ENCODE peak calls at places on chromosome 5, in nine cellular contexts. One of them, this sample, is unnamed.

GRCh38 chr5:82513739-82514138 is 235.6 kb upstream of the RPS23 start:
- DNase-seq in mucosa of descending colon: no peak
- DNase-seq in GM12865: no peak
- DNase-seq in fibroblast of mammary gland: no peak
- DNase-seq in RWPE2: no peak
- DNase-seq in lung: no peak
- DNase-seq in Calu3: no peak
- DNase-seq in right atrium auricular region: no peak
- DNase-seq in choroid plexus epithelial cell: no peak
- DNase-seq in this sample: no peak

GRCh38 chr5:373710-374602 is 52.4 kb downstream of the AHRR start:
- DNase-seq in right atrium auricular region: peak
- DNase-seq in lung: peak
- DNase-seq in mucosa of descending colon: peak
- DNase-seq in fibroblast of mammary gland: peak
- DNase-seq in choroid plexus epithelial cell: peak
- DNase-seq in Calu3: peak
- DNase-seq in RWPE2: peak
- DNase-seq in GM12865: peak
- DNase-seq in this sample: peak

GRCh38 chr5:164672190-164672589 is 1166.8 kb downstream of the MAT2B start:
- DNase-seq in choroid plexus epithelial cell: no peak
- DNase-seq in Calu3: no peak
- DNase-seq in mucosa of descending colon: no peak
- DNase-seq in right atrium auricular region: no peak
- DNase-seq in lung: no peak
- DNase-seq in RWPE2: no peak
- DNase-seq in fibroblast of mammary gland: no peak
- DNase-seq in GM12865: no peak
- DNase-seq in this sample: no peak

GRCh38 chr5:121350493-121350892 is 501.2 kb upstream of the FTMT start:
- DNase-seq in mucosa of descending colon: no peak
- DNase-seq in fibroblast of mammary gland: peak
- DNase-seq in GM12865: no peak
- DNase-seq in RWPE2: no peak
- DNase-seq in lung: no peak
- DNase-seq in choroid plexus epithelial cell: peak
- DNase-seq in right atrium auricular region: no peak
- DNase-seq in Calu3: no peak
- DNase-seq in this sample: no peak

GRCh38 chr5:13591621-13592020 is 352.9 kb downstream of the DNAH5 start:
- DNase-seq in choroid plexus epithelial cell: peak
- DNase-seq in lung: no peak
- DNase-seq in fibroblast of mammary gland: peak
- DNase-seq in GM12865: no peak
- DNase-seq in mucosa of descending colon: no peak
- DNase-seq in Calu3: peak
- DNase-seq in right atrium auricular region: no peak
- DNase-seq in RWPE2: no peak
- DNase-seq in this sample: no peak

GRCh38 chr5:148179234-148179824 is 11.0 kb downstream of the SPINK14 start:
- DNase-seq in mucosa of descending colon: no peak
- DNase-seq in Calu3: peak
- DNase-seq in choroid plexus epithelial cell: peak
- DNase-seq in right atrium auricular region: no peak
- DNase-seq in RWPE2: no peak
- DNase-seq in GM12865: peak
- DNase-seq in lung: no peak
- DNase-seq in fibroblast of mammary gland: peak
- DNase-seq in this sample: peak

GRCh38 chr5:55427157-55427556 is 107.6 kb downstream of the PLPP1 start:
- DNase-seq in RWPE2: no peak
- DNase-seq in lung: no peak
- DNase-seq in choroid plexus epithelial cell: peak
- DNase-seq in right atrium auricular region: no peak
- DNase-seq in GM12865: no peak
- DNase-seq in Calu3: no peak
- DNase-seq in fibroblast of mammary gland: peak
- DNase-seq in mucosa of descending colon: no peak
- DNase-seq in this sample: no peak

GRCh38 chr5:85441138-85441537 is 1056.5 kb upstream of the EDIL3 start:
- DNase-seq in mucosa of descending colon: no peak
- DNase-seq in lung: no peak
- DNase-seq in choroid plexus epithelial cell: peak
- DNase-seq in GM12865: no peak
- DNase-seq in Calu3: no peak
- DNase-seq in RWPE2: no peak
- DNase-seq in fibroblast of mammary gland: no peak
- DNase-seq in right atrium auricular region: no peak
- DNase-seq in this sample: no peak

GRCh38 chr5:16540421-16540820 is 74.8 kb upstream of the ZNF622 start:
- DNase-seq in choroid plexus epithelial cell: peak
- DNase-seq in Calu3: no peak
- DNase-seq in lung: no peak
- DNase-seq in RWPE2: no peak
- DNase-seq in right atrium auricular region: no peak
- DNase-seq in GM12865: no peak
- DNase-seq in fibroblast of mammary gland: peak
- DNase-seq in mucosa of descending colon: no peak
- DNase-seq in this sample: no peak

GRCh38 chr5:177967221-177967887 is 28.7 kb downstream of the PROP1 start:
- DNase-seq in RWPE2: no peak
- DNase-seq in GM12865: no peak
- DNase-seq in right atrium auricular region: no peak
- DNase-seq in mucosa of descending colon: no peak
- DNase-seq in choroid plexus epithelial cell: no peak
- DNase-seq in Calu3: no peak
- DNase-seq in fibroblast of mammary gland: peak
- DNase-seq in lung: no peak
- DNase-seq in this sample: no peak

GRCh38 chr5:132674671-132675506 is 1.1 kb downstream of the IL4 start:
- DNase-seq in lung: no peak
- DNase-seq in choroid plexus epithelial cell: peak
- DNase-seq in mucosa of descending colon: no peak
- DNase-seq in right atrium auricular region: peak
- DNase-seq in fibroblast of mammary gland: peak
- DNase-seq in GM12865: peak
- DNase-seq in Calu3: peak
- DNase-seq in RWPE2: no peak
- DNase-seq in this sample: peak

GRCh38 chr5:73448072-73448432 is 525 bp downstream of the FOXD1 start:
- DNase-seq in fibroblast of mammary gland: no peak
- DNase-seq in right atrium auricular region: no peak
- DNase-seq in RWPE2: peak
- DNase-seq in lung: no peak
- DNase-seq in Calu3: peak
- DNase-seq in mucosa of descending colon: peak
- DNase-seq in choroid plexus epithelial cell: no peak
- DNase-seq in GM12865: peak
- DNase-seq in this sample: no peak

GRCh38 chr5:107808671-107809137 is 138.0 kb upstream of the EFNA5 start:
- DNase-seq in mucosa of descending colon: no peak
- DNase-seq in RWPE2: no peak
- DNase-seq in GM12865: peak
- DNase-seq in right atrium auricular region: no peak
- DNase-seq in choroid plexus epithelial cell: peak
- DNase-seq in fibroblast of mammary gland: no peak
- DNase-seq in lung: no peak
- DNase-seq in Calu3: no peak
- DNase-seq in this sample: no peak

GRCh38 chr5:10724799-10725507 is 36.1 kb downstream of the DAP start:
- DNase-seq in RWPE2: no peak
- DNase-seq in mucosa of descending colon: peak
- DNase-seq in Calu3: peak
- DNase-seq in choroid plexus epithelial cell: peak
- DNase-seq in GM12865: no peak
- DNase-seq in lung: no peak
- DNase-seq in fibroblast of mammary gland: peak
- DNase-seq in right atrium auricular region: peak
- DNase-seq in this sample: peak

GRCh38 chr5:52915176-52915875 is 73.8 kb upstream of the ITGA2 start:
- DNase-seq in fibroblast of mammary gland: peak
- DNase-seq in right atrium auricular region: peak
- DNase-seq in Calu3: peak
- DNase-seq in RWPE2: no peak
- DNase-seq in lung: peak
- DNase-seq in GM12865: peak
- DNase-seq in mucosa of descending colon: no peak
- DNase-seq in choroid plexus epithelial cell: peak
- DNase-seq in this sample: peak

GRCh38 chr5:114305402-114306207 is 56.3 kb upstream of the KCNN2 start:
- DNase-seq in GM12865: peak
- DNase-seq in RWPE2: no peak
- DNase-seq in choroid plexus epithelial cell: peak
- DNase-seq in Calu3: peak
- DNase-seq in lung: no peak
- DNase-seq in fibroblast of mammary gland: peak
- DNase-seq in mucosa of descending colon: no peak
- DNase-seq in right atrium auricular region: no peak
- DNase-seq in this sample: no peak

DNA sequence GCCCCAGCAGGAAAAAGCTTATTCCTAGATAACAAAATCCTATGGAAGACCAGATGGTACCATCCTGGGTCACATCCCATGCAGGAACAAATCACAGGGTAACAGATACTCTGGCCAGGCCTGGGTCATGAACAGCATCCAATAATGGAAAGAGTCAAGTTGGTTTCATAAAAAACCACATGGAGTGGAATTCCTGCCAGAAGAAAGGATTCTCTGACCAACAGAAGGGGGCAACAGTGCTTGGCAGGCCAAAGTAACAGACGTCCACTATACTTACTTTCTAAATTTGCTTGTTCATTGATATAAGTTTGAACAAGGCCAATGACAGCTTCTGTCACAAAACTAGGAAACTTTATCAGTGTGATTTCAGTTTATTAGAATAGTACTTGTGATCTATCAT is 273.5 kb downstream of the ARRDC3 start:
- DNase-seq in mucosa of descending colon: no peak
- DNase-seq in RWPE2: no peak
- DNase-seq in fibroblast of mammary gland: peak
- DNase-seq in lung: no peak
- DNase-seq in right atrium auricular region: no peak
- DNase-seq in Calu3: no peak
- DNase-seq in GM12865: no peak
- DNase-seq in choroid plexus epithelial cell: peak
- DNase-seq in this sample: no peak
- TF ChIP-seq CTCF in mucosa of descending colon: no peak
- TF ChIP-seq CTCF in RWPE2: no peak
- TF ChIP-seq CTCF in fibroblast of mammary gland: peak
- TF ChIP-seq CTCF in lung: no peak
- TF ChIP-seq CTCF in right atrium auricular region: no peak
- TF ChIP-seq CTCF in Calu3: no peak
- TF ChIP-seq CTCF in GM12865: no peak
- TF ChIP-seq CTCF in choroid plexus epithelial cell: peak
- TF ChIP-seq CTCF in this sample: no peak

GRCh38 chr5:3734621-3735020 is 139.0 kb downstream of the IRX1 start:
- DNase-seq in Calu3: no peak
- DNase-seq in lung: no peak
- DNase-seq in choroid plexus epithelial cell: no peak
- DNase-seq in RWPE2: no peak
- DNase-seq in fibroblast of mammary gland: no peak
- DNase-seq in GM12865: no peak
- DNase-seq in right atrium auricular region: no peak
- DNase-seq in mucosa of descending colon: no peak
- DNase-seq in this sample: no peak
- TF ChIP-seq CTCF in Calu3: no peak
- TF ChIP-seq CTCF in lung: no peak
- TF ChIP-seq CTCF in choroid plexus epithelial cell: no peak
- TF ChIP-seq CTCF in RWPE2: no peak
- TF ChIP-seq CTCF in fibroblast of mammary gland: no peak
- TF ChIP-seq CTCF in GM12865: no peak
- TF ChIP-seq CTCF in right atrium auricular region: no peak
- TF ChIP-seq CTCF in mucosa of descending colon: no peak
- TF ChIP-seq CTCF in this sample: no peak

GRCh38 chr5:141560725-141561483 is 57.9 kb downstream of the DIAPH1 start:
- DNase-seq in right atrium auricular region: peak
- DNase-seq in GM12865: no peak
- DNase-seq in mucosa of descending colon: peak
- DNase-seq in fibroblast of mammary gland: peak
- DNase-seq in Calu3: peak
- DNase-seq in RWPE2: peak
- DNase-seq in choroid plexus epithelial cell: peak
- DNase-seq in lung: peak
- DNase-seq in this sample: peak

GRCh38 chr5:141559481-141559880 is 59.3 kb downstream of the DIAPH1 start:
- DNase-seq in fibroblast of mammary gland: peak
- DNase-seq in lung: no peak
- DNase-seq in mucosa of descending colon: no peak
- DNase-seq in GM12865: no peak
- DNase-seq in choroid plexus epithelial cell: peak
- DNase-seq in right atrium auricular region: no peak
- DNase-seq in RWPE2: no peak
- DNase-seq in Calu3: no peak
- DNase-seq in this sample: peak

GRCh38 chr5:141557681-141558136 is 61.1 kb downstream of the DIAPH1 start:
- DNase-seq in right atrium auricular region: peak
- DNase-seq in lung: peak
- DNase-seq in RWPE2: peak
- DNase-seq in mucosa of descending colon: peak
- DNase-seq in GM12865: peak
- DNase-seq in fibroblast of mammary gland: peak
- DNase-seq in choroid plexus epithelial cell: peak
- DNase-seq in Calu3: peak
- DNase-seq in this sample: peak

GRCh38 chr5:141560141-141560540 is 58.7 kb downstream of the DIAPH1 start:
- DNase-seq in GM12865: no peak
- DNase-seq in right atrium auricular region: no peak
- DNase-seq in mucosa of descending colon: no peak
- DNase-seq in lung: no peak
- DNase-seq in choroid plexus epithelial cell: peak
- DNase-seq in fibroblast of mammary gland: peak
- DNase-seq in RWPE2: no peak
- DNase-seq in Calu3: no peak
- DNase-seq in this sample: peak

GRCh38 chr5:141558150-141558549 is 60.6 kb downstream of the DIAPH1 start:
- DNase-seq in right atrium auricular region: no peak
- DNase-seq in fibroblast of mammary gland: peak
- DNase-seq in RWPE2: no peak
- DNase-seq in choroid plexus epithelial cell: peak
- DNase-seq in Calu3: no peak
- DNase-seq in mucosa of descending colon: no peak
- DNase-seq in lung: no peak
- DNase-seq in GM12865: no peak
- DNase-seq in this sample: no peak
- TF ChIP-seq CTCF in right atrium auricular region: no peak
- TF ChIP-seq CTCF in fibroblast of mammary gland: no peak
- TF ChIP-seq CTCF in RWPE2: peak
- TF ChIP-seq CTCF in choroid plexus epithelial cell: no peak
- TF ChIP-seq CTCF in Calu3: peak
- TF ChIP-seq CTCF in mucosa of descending colon: no peak
- TF ChIP-seq CTCF in lung: no peak
- TF ChIP-seq CTCF in GM12865: no peak
- TF ChIP-seq CTCF in this sample: no peak

DNA sequence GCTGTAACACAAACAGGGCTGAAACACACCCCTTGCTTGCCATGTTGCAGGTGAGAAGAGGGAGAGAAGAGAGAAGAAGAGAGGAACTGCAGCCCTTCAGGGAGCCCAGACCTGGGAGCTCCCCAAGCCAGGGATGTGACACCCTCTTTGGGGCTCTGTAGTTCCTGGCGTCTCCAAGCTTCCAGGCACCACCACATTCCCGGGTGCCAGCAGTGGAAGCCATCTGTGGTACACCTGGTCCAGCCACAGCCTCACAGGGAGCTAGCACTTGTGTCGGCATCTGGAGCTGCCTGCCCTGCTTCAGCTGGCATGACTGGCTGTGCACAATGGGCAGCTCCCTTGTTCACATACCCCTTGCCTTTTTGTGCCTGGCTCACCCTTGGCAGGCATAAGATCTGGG is 182.1 kb downstream of the DEPDC1B start:
- DNase-seq in Calu3: no peak
- DNase-seq in right atrium auricular region: no peak
- DNase-seq in RWPE2: no peak
- DNase-seq in lung: no peak
- DNase-seq in mucosa of descending colon: no peak
- DNase-seq in fibroblast of mammary gland: no peak
- DNase-seq in GM12865: no peak
- DNase-seq in choroid plexus epithelial cell: no peak
- DNase-seq in this sample: no peak
- TF ChIP-seq CTCF in Calu3: no peak
- TF ChIP-seq CTCF in right atrium auricular region: no peak
- TF ChIP-seq CTCF in RWPE2: no peak
- TF ChIP-seq CTCF in lung: no peak
- TF ChIP-seq CTCF in mucosa of descending colon: no peak
- TF ChIP-seq CTCF in fibroblast of mammary gland: no peak
- TF ChIP-seq CTCF in GM12865: no peak
- TF ChIP-seq CTCF in choroid plexus epithelial cell: no peak
- TF ChIP-seq CTCF in this sample: no peak

This sample was measured in prostate gland.